ENCODE peak calls at places on chromosomes 16 and 17, in four cellular contexts. B, D, Y and Q are unnamed samples.

GRCh38 chr17:46794318-46794717 is 24.2 kb downstream of the WNT3 start:
- DNase-seq in B (no peak), Y (no peak), D (no peak), Q (no peak)

GRCh38 chr16:89374393-89374948 is 115.9 kb downstream of the ANKRD11 start:
- DNase-seq in B (peak), Y (peak), D (no peak), Q (peak)

GRCh38 chr16:85329059-85329812 is 217.0 kb upstream of the CIBAR2 start:
- DNase-seq in D (peak), B (no peak), Y (peak), Q (no peak)

GRCh38 chr16:15521758-15522509 is 87.5 kb downstream of the BMERB1 start:
- DNase-seq in D (no peak), B (no peak), Y (no peak), Q (no peak)

GRCh38 chr17:71985111-71986039 is 135.4 kb upstream of the SOX9 start:
- DNase-seq in B (no peak), D (no peak), Y (no peak), Q (no peak)

GRCh38 chr17:51995797-51996403 is 162.6 kb downstream of the CA10 start:
- DNase-seq in B (no peak), Y (no peak), D (no peak), Q (no peak)

GRCh38 chr16:5070431-5071186 is 1.0 kb upstream of the ALG1 start:
- DNase-seq in B (no peak), D (no peak), Y (no peak), Q (peak)

GRCh38 chr16:19680972-19681371 is 37.1 kb downstream of the KNOP1 start:
- DNase-seq in D (no peak), B (no peak), Y (no peak), Q (no peak)

GRCh38 chr16:11020388-11020787 is 76.0 kb downstream of the CLEC16A start:
- DNase-seq in Y (no peak), B (no peak), D (no peak), Q (no peak)

GRCh38 chr17:17126131-17127110 is 79.7 kb downstream of the PLD6 start:
- DNase-seq in B (no peak), D (no peak), Y (no peak), Q (peak)

GRCh38 chr16:9438991-9439390 is 347.5 kb downstream of the HAPSTR1 start:
- DNase-seq in Y (no peak), B (no peak), D (no peak), Q (no peak)

GRCh38 chr17:81386646-81387234 is 8.5 kb upstream of the BAHCC1 start:
- DNase-seq in D (peak), Y (peak), B (peak), Q (no peak)

GRCh38 chr16:88815901-88816589 is 4.3 kb upstream of the APRT start:
- DNase-seq in Y (no peak), B (no peak), D (peak), Q (no peak)

GRCh38 chr16:53529529-53529928 is 26.5 kb upstream of the AKTIP start:
- DNase-seq in Y (no peak), D (no peak), B (no peak), Q (no peak)

GRCh38 chr17:28946239-28946638 is 5.1 kb downstream of the PHF12 start:
- DNase-seq in Y (no peak), D (no peak), B (no peak), Q (no peak)

GRCh38 chr17:32551186-32551955 is 64.6 kb downstream of the CDK5R1 start:
- DNase-seq in B (no peak), Y (no peak), D (no peak), Q (no peak)

GRCh38 chr17:39647242-39647641 is 10.3 kb downstream of the STARD3 start:
- DNase-seq in Y (no peak), B (no peak), D (no peak), Q (no peak)